ENCODE peak calls at places on chromosomes 6 and 20, in nine cellular contexts. I, R, K, W, D, E, T, Q and F are unnamed samples.
A peak's percentile ranks its signal among the peaks of the same experiment; 100 is the strongest.

GRCh38 chr20:33865761-33866160 is 54.6 kb downstream of the CHMP4B start:
- DNase-seq in I (no peak), R (no peak), W (no peak), T (no peak), E (no peak), Q (no peak), D (no peak), K (no peak), F (no peak)

GRCh38 chr6:129731396-129731795 is 21.4 kb upstream of the ARHGAP18 start:
- DNase-seq in Q (no peak), K (no peak), D (no peak), E (no peak), T (no peak), W (no peak), R (no peak), I (no peak), F (no peak)

GRCh38 chr6:135266675-135267074 is 85.6 kb downstream of the MYB start:
- DNase-seq in T (no peak), Q (no peak), R (no peak), E (no peak), K (no peak), I (no peak), D (no peak), W (no peak), F (no peak)

GRCh38 chr20:63765082-63765873 is 25.7 kb downstream of the SLC2A4RG start:
- DNase-seq in K (no peak), Q (no peak), I (no peak), D (no peak), R (no peak), E (no peak), W (no peak), T (no peak), F (no peak)

GRCh38 chr6:137237413-137238170 is 18.4 kb upstream of the IFNGR1 start:
- DNase-seq in K (no peak), D (no peak), Q (no peak), I (no peak), E (no peak), R (no peak), T (no peak), W (no peak), F (no peak)

GRCh38 chr6:2114100-2114499 is 131.3 kb downstream of the GMDS start:
- DNase-seq in W (no peak), E (no peak), T (no peak), I (no peak), Q (no peak), D (no peak), R (no peak), K (no peak), F (no peak)

GRCh38 chr6:56649053-56649769 is 6.5 kb upstream of the DST start:
- DNase-seq in K (no peak), E (no peak), D (no peak), Q (no peak), I (no peak), W (no peak), R (no peak), T (no peak), F (no peak)

GRCh38 chr6:1552296-1552761 is 57.4 kb upstream of the FOXC1 start:
- DNase-seq in I (no peak), T (no peak), K (no peak), W (no peak), E (peak; percentile 52), R (no peak), Q (no peak), D (no peak), F (no peak)

GRCh38 chr20:61297981-61298380 is 45.9 kb downstream of the CDH4 start:
- DNase-seq in E (no peak), I (no peak), R (no peak), K (no peak), Q (no peak), W (no peak), T (no peak), D (no peak), F (no peak)

GRCh38 chr6:100454571-100455229 is 10.0 kb downstream of the SIM1 start:
- DNase-seq in E (peak; percentile 9), K (no peak), Q (no peak), I (no peak), R (no peak), D (no peak), W (no peak), T (no peak), F (no peak)

GRCh38 chr6:15485875-15486274 is 177.0 kb downstream of the DTNBP1 start:
- DNase-seq in D (no peak), K (no peak), I (no peak), Q (no peak), E (no peak), R (no peak), T (no peak), W (no peak), F (no peak)

GRCh38 chr6:129521946-129522345 is 188.0 kb downstream of the ARHGAP18 start:
- DNase-seq in K (no peak), D (no peak), T (no peak), E (no peak), W (no peak), R (no peak), Q (no peak), I (no peak), F (no peak)

GRCh38 chr6:67300430-67301040 is 1334.5 kb upstream of the ADGRB3 start:
- DNase-seq in W (no peak), D (no peak), T (no peak), K (no peak), R (no peak), E (no peak), Q (no peak), I (no peak), F (no peak)

GRCh38 chr20:49747707-49748524 is 34.2 kb upstream of the B4GALT5 start:
- DNase-seq in T (peak; percentile 87), W (peak; percentile 57), I (no peak), K (peak; percentile 70), Q (peak; percentile 97), E (no peak), D (peak; percentile 91), R (peak; percentile 51), F (peak; percentile 97)

GRCh38 chr6:22221630-22222029 is 75.2 kb downstream of the PRL start:
- DNase-seq in Q (no peak), T (no peak), K (no peak), I (no peak), W (no peak), D (no peak), R (no peak), E (no peak), F (no peak)

GRCh38 chr6:118859517-118860064 is 34.4 kb upstream of the ASF1A start:
- DNase-seq in D (no peak), W (no peak), E (peak; percentile 24), Q (no peak), T (no peak), R (no peak), I (no peak), K (no peak), F (no peak)

GRCh38 chr6:153392156-153392555 is 261.1 kb upstream of the RGS17 start:
- DNase-seq in D (no peak), W (no peak), T (no peak), E (no peak), I (no peak), Q (no peak), R (no peak), K (no peak), F (no peak)

GRCh38 chr6:27757307-27757706 is 154.9 kb downstream of the OR2B2 start:
- DNase-seq in D (peak; percentile 61), W (no peak), T (no peak), I (peak; percentile 73), E (peak; percentile 60), Q (no peak), K (no peak), R (peak; percentile 59), F (no peak)

GRCh38 chr6:27407153-27407814 is 18.7 kb downstream of the ZNF391 start:
- DNase-seq in I (no peak), R (no peak), E (no peak), D (no peak), T (no peak), W (no peak), Q (no peak), K (no peak), F (no peak)

GRCh38 chr6:39157511-39157910 is 42.5 kb upstream of the SAYSD1 start:
- DNase-seq in I (no peak), T (no peak), W (no peak), R (no peak), K (no peak), E (no peak), Q (no peak), D (no peak), F (no peak)

GRCh38 chr20:41889125-41889870 is 271.1 kb upstream of the CHD6 start:
- DNase-seq in W (no peak), D (no peak), T (no peak), Q (no peak), R (no peak), I (no peak), E (no peak), K (no peak), F (no peak)
- TF ChIP-seq CTCF in W (no peak), D (no peak), T (no peak), Q (no peak), R (peak; percentile 10), I (peak; percentile 24), E (no peak), K (no peak), F (no peak)

GRCh38 chr20:56800088-56800487 is 171.0 kb downstream of the TFAP2C start:
- DNase-seq in E (no peak), Q (no peak), R (no peak), W (no peak), K (no peak), I (no peak), D (no peak), T (no peak), F (no peak)
- TF ChIP-seq CTCF in E (no peak), Q (no peak), R (no peak), W (no peak), K (no peak), I (peak; percentile 6), D (no peak), T (no peak), F (no peak)

DNA sequence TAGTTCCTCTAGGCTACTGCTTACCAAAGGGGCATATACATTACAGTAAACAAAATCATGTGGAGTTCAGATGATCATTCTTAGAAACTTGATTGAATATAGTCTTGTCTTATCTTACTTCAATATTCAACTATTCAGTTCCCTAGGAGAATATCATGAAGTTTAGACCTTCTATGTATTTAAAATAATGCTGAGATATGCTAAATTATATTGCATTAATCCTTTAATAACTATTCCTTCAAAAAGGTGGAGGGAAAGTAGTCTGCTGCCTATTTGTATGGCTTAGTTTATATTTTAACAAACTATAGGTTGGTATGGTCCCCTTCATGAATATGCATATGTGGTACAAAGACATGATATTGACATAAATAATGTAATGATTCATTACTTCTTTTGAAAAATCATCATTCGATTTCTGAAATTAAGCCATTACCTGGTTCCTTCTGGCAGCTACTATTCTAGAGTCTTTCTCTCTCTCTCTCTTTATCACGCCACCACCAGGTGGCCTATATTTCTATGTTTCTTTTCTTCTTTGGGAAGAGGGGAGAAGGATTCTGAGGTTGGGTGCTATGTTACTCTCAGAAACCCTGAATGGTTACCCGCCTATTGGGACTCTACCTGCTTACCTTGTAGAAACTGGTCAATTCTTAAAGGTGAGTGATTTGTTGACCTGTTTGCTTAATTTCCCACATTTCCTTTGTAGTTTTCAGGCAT is 855.8 kb downstream of the HACE1 start:
- DNase-seq in Q (no peak), E (no peak), T (no peak), I (no peak), R (no peak), W (no peak), K (no peak), D (no peak), F (no peak)
- TF ChIP-seq CTCF in Q (no peak), E (no peak), T (no peak), I (no peak), R (no peak), W (no peak), K (no peak), D (peak; percentile 28), F (no peak)

GRCh38 chr20:911882-912600 is 4.1 kb downstream of the ANGPT4 start:
- DNase-seq in W (no peak), E (no peak), R (no peak), K (no peak), Q (no peak), T (no peak), I (no peak), D (peak; percentile 19), F (no peak)
- TF ChIP-seq CTCF in W (no peak), E (no peak), R (no peak), K (no peak), Q (no peak), T (no peak), I (peak; percentile 32), D (no peak), F (no peak)